ENCODE peak calls at places on chromosomes 16 and 17, in five cellular contexts. I, L, M, P and X are unnamed samples. For H3K27me3, the result is how much of the 10 kb centered on the place peaks cover.

GRCh38 chr16:66801320-66802105 is at the start of gene TERB1:
- DNase-seq in I (no peak), L (no peak), M (no peak), P (peak), X (peak)

GRCh38 chr17:29618272-29619065 is 4.2 kb downstream of the CORO6 start:
- DNase-seq in I (no peak), L (no peak), M (no peak), P (no peak), X (no peak)

GRCh38 chr16:49854227-49855203 is 1.4 kb downstream of the ZNF423 start:
- DNase-seq in I (no peak), L (no peak), M (peak), P (no peak), X (peak)

GRCh38 chr17:67573987-67574657 is 143.6 kb upstream of the NOL11 start:
- DNase-seq in I (no peak), L (no peak), M (no peak), P (no peak), X (no peak)

GRCh38 chr16:2663553-2664521 is 18.5 kb upstream of the KCTD5 start:
- DNase-seq in I (no peak), L (no peak), M (no peak), P (peak), X (no peak)

GRCh38 chr17:59619313-59620063 is at the start of gene CLTC:
- DNase-seq in I (peak), L (peak), M (peak), P (peak), X (peak)

GRCh38 chr17:6072157-6072556 is 2.0 kb downstream of the WSCD1 start:
- DNase-seq in I (no peak), L (no peak), M (no peak), P (no peak), X (no peak)

GRCh38 chr16:15523939-15524338 is 89.6 kb downstream of the BMERB1 start:
- DNase-seq in I (no peak), L (no peak), M (no peak), P (no peak), X (no peak)

GRCh38 chr17:42918902-42919521 is 18.4 kb downstream of the G6PC1 start:
- DNase-seq in I (no peak), L (no peak), M (no peak), P (no peak), X (no peak)

GRCh38 chr17:58574025-58574424 is 59.6 kb upstream of the MTMR4 start:
- DNase-seq in I (no peak), L (no peak), M (no peak), P (no peak), X (no peak)

GRCh38 chr16:85928411-85928820 is 29.5 kb downstream of the IRF8 start:
- DNase-seq in I (peak), L (no peak), M (no peak), P (peak), X (no peak)
- H3K27me3 ChIP-seq in I (under half), L (under half), M (under half), P (under half), X (under half)

GRCh38 chr17:35795007-35795870 is at the start of gene MMP28:
- DNase-seq in I (no peak), L (no peak), M (peak), P (peak), X (peak)
- H3K27me3 ChIP-seq in I (under half), L (half or more), M (half or more), P (under half), X (half or more)

GRCh38 chr17:37651846-37652245 is 8.6 kb upstream of the DDX52 start:
- DNase-seq in I (no peak), L (no peak), M (no peak), P (no peak), X (no peak)

GRCh38 chr17:37648555-37648954 is 5.3 kb upstream of the DDX52 start:
- DNase-seq in I (no peak), L (no peak), M (no peak), P (no peak), X (no peak)

DNA sequence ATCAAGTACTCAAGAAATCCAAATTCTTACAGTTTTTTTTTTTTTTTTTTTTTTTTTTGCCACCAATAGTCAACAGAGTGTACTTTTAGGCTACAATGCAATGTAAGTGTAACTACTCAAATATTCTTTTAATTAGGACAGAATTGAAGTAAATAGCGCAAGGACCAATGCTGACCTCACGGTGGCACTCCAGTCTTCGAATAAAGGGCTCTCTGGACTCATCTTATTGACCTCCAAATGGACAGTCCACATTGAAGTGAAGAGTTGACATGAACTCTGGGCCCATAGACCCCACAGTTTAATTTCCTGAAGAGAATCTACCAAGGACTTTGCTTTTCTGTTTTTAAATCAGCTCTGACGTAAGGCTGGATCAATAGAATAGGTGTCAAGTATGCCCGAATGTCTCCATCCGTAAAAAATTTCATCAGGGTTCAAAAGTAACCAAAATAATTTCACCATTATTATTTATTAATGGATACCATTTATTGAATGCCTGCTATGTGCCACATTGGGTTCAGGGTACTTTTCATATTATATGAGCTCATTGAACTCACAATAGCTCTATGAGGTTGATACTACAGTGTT is 7.3 kb upstream of the DDX52 start:
- DNase-seq in I (no peak), L (peak), M (peak), P (peak), X (peak)
- H3K27me3 ChIP-seq in I (under half), L (half or more), M (half or more), P (under half), X (under half)

GRCh38 chr17:40909351-40909750 is 24.3 kb upstream of the KRT20 start:
- DNase-seq in I (peak), L (peak), M (peak), P (peak), X (peak)
- H3K27me3 ChIP-seq in I (under half), L (under half), M (under half), P (under half), X (under half)

GRCh38 chr16:19382887-19383816 is 34.5 kb upstream of the TMC5 start:
- DNase-seq in I (no peak), L (no peak), M (no peak), P (no peak), X (no peak)
- H3K27me3 ChIP-seq in I (under half), L (under half), M (under half), P (under half), X (under half)

DNA sequence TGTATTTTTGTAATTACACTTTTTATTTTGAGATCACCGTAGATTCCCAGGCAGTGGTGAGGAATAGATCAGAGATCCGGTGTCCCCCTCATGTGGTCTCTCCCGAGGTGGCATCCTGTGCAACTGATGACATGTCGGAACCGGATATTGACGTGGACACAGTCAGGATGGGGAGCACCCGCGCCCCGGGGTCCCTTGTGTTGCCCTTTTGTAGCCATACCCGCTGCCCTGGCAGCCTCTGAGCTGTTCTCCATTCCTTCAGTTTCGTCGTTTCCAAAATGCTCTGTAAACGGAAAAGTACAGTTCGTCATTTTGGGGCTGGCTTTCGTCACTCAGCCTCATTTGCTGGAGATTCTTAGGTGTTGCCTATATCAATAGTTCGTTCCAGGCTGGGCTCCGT is 14.2 kb downstream of the JPH3 start:
- DNase-seq in I (no peak), L (no peak), M (no peak), P (no peak), X (no peak)
- H3K27me3 ChIP-seq in I (under half), L (under half), M (under half), P (under half), X (under half)

GRCh38 chr16:27113341-27113841 is 46.7 kb downstream of the C16orf82 start:
- DNase-seq in I (no peak), L (no peak), M (no peak), P (no peak), X (no peak)

GRCh38 chr16:27109666-27110523 is 43.2 kb downstream of the C16orf82 start:
- DNase-seq in I (peak), L (peak), M (peak), P (peak), X (peak)

GRCh38 chr16:27110524-27110896 is 43.8 kb downstream of the C16orf82 start:
- DNase-seq in I (no peak), L (no peak), M (no peak), P (no peak), X (no peak)

GRCh38 chr16:27112093-27112811 is 45.5 kb downstream of the C16orf82 start:
- DNase-seq in I (no peak), L (no peak), M (no peak), P (no peak), X (no peak)

DNA sequence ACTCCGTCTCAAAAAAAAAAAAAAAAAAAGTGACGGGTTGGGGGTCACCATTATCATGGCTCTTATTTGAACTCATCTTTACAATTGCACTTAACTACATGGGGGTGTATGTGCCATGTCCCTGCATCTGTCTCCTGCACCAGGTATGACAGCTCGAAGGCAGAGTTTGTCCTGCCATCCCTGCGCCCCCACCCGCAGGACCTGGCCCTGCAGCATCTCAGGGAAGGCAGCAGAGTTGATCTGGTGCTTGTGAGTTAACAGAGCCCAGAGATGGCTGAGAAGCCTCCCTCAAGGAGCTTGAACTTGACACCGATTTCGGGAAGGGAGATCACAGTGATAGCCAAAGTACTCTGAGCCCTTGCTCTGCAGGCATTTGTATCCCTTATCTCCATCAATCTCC is 44.8 kb downstream of the C16orf82 start:
- DNase-seq in I (no peak), L (no peak), M (no peak), P (no peak), X (no peak)
- H3K27me3 ChIP-seq in I (under half), L (under half), M (under half), P (under half), X (under half)

DNA sequence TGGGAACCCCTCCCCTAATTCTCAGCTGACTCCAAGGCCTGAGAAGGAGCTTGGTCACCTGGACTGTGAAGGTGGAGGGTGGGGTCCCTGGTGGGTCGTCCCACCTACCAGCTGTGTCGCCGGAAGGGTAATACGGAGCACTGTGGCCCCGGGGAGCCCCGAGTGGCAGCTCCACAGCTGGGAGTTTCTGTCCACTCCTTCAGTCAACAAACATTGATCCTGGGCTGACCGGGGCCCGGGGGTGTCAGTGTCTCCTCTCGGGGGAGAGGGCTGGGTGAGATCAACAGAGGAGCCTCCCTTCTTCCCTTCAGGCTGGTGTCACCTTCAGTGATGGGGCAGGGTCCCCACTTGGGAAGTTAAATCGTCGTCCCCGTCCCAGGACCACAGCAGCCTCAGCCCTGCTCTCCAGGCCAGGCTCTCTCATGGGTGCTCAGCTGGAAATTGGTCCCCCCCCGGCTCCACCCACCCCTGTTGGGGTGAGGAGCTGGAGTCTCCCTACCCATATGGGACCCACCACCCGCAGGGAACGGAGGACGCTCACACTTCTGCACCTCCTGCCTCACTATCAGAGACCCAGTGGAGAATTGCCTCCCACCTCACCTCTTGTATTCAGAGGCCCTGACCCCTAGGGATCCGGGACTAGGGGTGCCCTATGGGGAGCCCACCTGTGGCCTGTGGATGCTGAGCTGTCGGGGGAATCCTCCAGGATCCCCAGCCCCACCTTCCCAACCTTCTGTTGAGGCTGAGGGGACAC is 1.9 kb downstream of the GCGR start:
- DNase-seq in I (no peak), L (no peak), M (no peak), P (no peak), X (no peak)
- H3K27me3 ChIP-seq in I (half or more), L (half or more), M (half or more), P (under half), X (half or more)

GRCh38 chr17:47728214-47728877 is 4.7 kb upstream of the TBX21 start:
- DNase-seq in I (no peak), L (no peak), M (no peak), P (no peak), X (peak)
- H3K27me3 ChIP-seq in I (half or more), L (under half), M (under half), P (under half), X (under half)